ENCODE peak calls at places on chromosomes 5 and 9, in nine cellular contexts. One of them, this sample, is unnamed. For H3K36me3, the result is how much of the 10 kb centered on the place peaks cover.

GRCh38 chr5:135741040-135741439 is 93.4 kb upstream of the SLC25A48 start:
- DNase-seq in sigmoid colon: no peak
- DNase-seq in heart left ventricle: no peak
- DNase-seq in PC-9: no peak
- DNase-seq in aorta: no peak
- DNase-seq in brain microvascular endothelial cell: no peak
- DNase-seq in GM06990: no peak
- DNase-seq in naive thymus-derived CD4-positive, alpha-beta T cell: no peak
- DNase-seq in transverse colon: no peak
- DNase-seq in this sample: no peak

GRCh38 chr9:83267741-83268140 is 204.8 kb upstream of the RASEF start:
- DNase-seq in brain microvascular endothelial cell: peak
- DNase-seq in sigmoid colon: no peak
- DNase-seq in heart left ventricle: no peak
- DNase-seq in naive thymus-derived CD4-positive, alpha-beta T cell: no peak
- DNase-seq in aorta: no peak
- DNase-seq in transverse colon: no peak
- DNase-seq in PC-9: no peak
- DNase-seq in GM06990: no peak
- DNase-seq in this sample: peak

GRCh38 chr5:154878642-154879335 is 20.4 kb downstream of the CNOT8 start:
- DNase-seq in naive thymus-derived CD4-positive, alpha-beta T cell: no peak
- DNase-seq in PC-9: no peak
- DNase-seq in brain microvascular endothelial cell: no peak
- DNase-seq in aorta: no peak
- DNase-seq in transverse colon: no peak
- DNase-seq in sigmoid colon: no peak
- DNase-seq in heart left ventricle: no peak
- DNase-seq in GM06990: no peak
- DNase-seq in this sample: peak

GRCh38 chr9:123062306-123063171 is 29.1 kb downstream of the GPR21 start:
- DNase-seq in brain microvascular endothelial cell: no peak
- DNase-seq in PC-9: no peak
- DNase-seq in aorta: no peak
- DNase-seq in sigmoid colon: no peak
- DNase-seq in transverse colon: no peak
- DNase-seq in naive thymus-derived CD4-positive, alpha-beta T cell: no peak
- DNase-seq in GM06990: no peak
- DNase-seq in heart left ventricle: no peak
- DNase-seq in this sample: no peak

GRCh38 chr5:141742866-141743651 is 61.0 kb upstream of the ARAP3 start:
- DNase-seq in transverse colon: no peak
- DNase-seq in PC-9: no peak
- DNase-seq in heart left ventricle: no peak
- DNase-seq in naive thymus-derived CD4-positive, alpha-beta T cell: no peak
- DNase-seq in brain microvascular endothelial cell: peak
- DNase-seq in aorta: no peak
- DNase-seq in GM06990: peak
- DNase-seq in sigmoid colon: no peak
- DNase-seq in this sample: peak

GRCh38 chr9:127397722-127398647 is 1.0 kb downstream of the SLC2A8 start:
- DNase-seq in PC-9: no peak
- DNase-seq in transverse colon: peak
- DNase-seq in sigmoid colon: peak
- DNase-seq in brain microvascular endothelial cell: peak
- DNase-seq in heart left ventricle: peak
- DNase-seq in naive thymus-derived CD4-positive, alpha-beta T cell: no peak
- DNase-seq in aorta: peak
- DNase-seq in GM06990: peak
- DNase-seq in this sample: peak

GRCh38 chr5:32690153-32690552 is 21.0 kb upstream of the NPR3 start:
- DNase-seq in GM06990: no peak
- DNase-seq in brain microvascular endothelial cell: no peak
- DNase-seq in PC-9: no peak
- DNase-seq in heart left ventricle: no peak
- DNase-seq in sigmoid colon: no peak
- DNase-seq in naive thymus-derived CD4-positive, alpha-beta T cell: no peak
- DNase-seq in transverse colon: no peak
- DNase-seq in aorta: no peak
- DNase-seq in this sample: peak

GRCh38 chr9:98795970-98796363 is 388 bp downstream of the ANKS6 start:
- DNase-seq in heart left ventricle: no peak
- DNase-seq in transverse colon: no peak
- DNase-seq in brain microvascular endothelial cell: no peak
- DNase-seq in PC-9: no peak
- DNase-seq in sigmoid colon: no peak
- DNase-seq in naive thymus-derived CD4-positive, alpha-beta T cell: peak
- DNase-seq in aorta: peak
- DNase-seq in GM06990: peak
- DNase-seq in this sample: peak

GRCh38 chr9:4833781-4834560 is 41.2 kb downstream of the RCL1 start:
- DNase-seq in aorta: no peak
- DNase-seq in brain microvascular endothelial cell: no peak
- DNase-seq in PC-9: no peak
- DNase-seq in sigmoid colon: no peak
- DNase-seq in heart left ventricle: no peak
- DNase-seq in transverse colon: no peak
- DNase-seq in GM06990: no peak
- DNase-seq in naive thymus-derived CD4-positive, alpha-beta T cell: no peak
- DNase-seq in this sample: no peak

GRCh38 chr9:17942498-17942897 is 363.6 kb downstream of the SH3GL2 start:
- DNase-seq in PC-9: no peak
- DNase-seq in naive thymus-derived CD4-positive, alpha-beta T cell: no peak
- DNase-seq in brain microvascular endothelial cell: no peak
- DNase-seq in sigmoid colon: no peak
- DNase-seq in aorta: no peak
- DNase-seq in transverse colon: peak
- DNase-seq in GM06990: no peak
- DNase-seq in heart left ventricle: no peak
- DNase-seq in this sample: no peak

GRCh38 chr5:177386542-177386941 is 2.3 kb downstream of the SLC34A1 start:
- DNase-seq in GM06990: no peak
- DNase-seq in heart left ventricle: no peak
- DNase-seq in transverse colon: no peak
- DNase-seq in naive thymus-derived CD4-positive, alpha-beta T cell: no peak
- DNase-seq in sigmoid colon: no peak
- DNase-seq in brain microvascular endothelial cell: no peak
- DNase-seq in PC-9: no peak
- DNase-seq in aorta: no peak
- DNase-seq in this sample: no peak

GRCh38 chr9:87816041-87816440 is 66.6 kb upstream of the SPATA31E1 start:
- DNase-seq in brain microvascular endothelial cell: no peak
- DNase-seq in aorta: no peak
- DNase-seq in transverse colon: no peak
- DNase-seq in heart left ventricle: no peak
- DNase-seq in naive thymus-derived CD4-positive, alpha-beta T cell: no peak
- DNase-seq in PC-9: no peak
- DNase-seq in GM06990: no peak
- DNase-seq in sigmoid colon: no peak
- DNase-seq in this sample: no peak

GRCh38 chr9:12698293-12698692 is 5.1 kb downstream of the TYRP1 start:
- DNase-seq in transverse colon: no peak
- DNase-seq in GM06990: no peak
- DNase-seq in heart left ventricle: no peak
- DNase-seq in naive thymus-derived CD4-positive, alpha-beta T cell: no peak
- DNase-seq in PC-9: no peak
- DNase-seq in sigmoid colon: no peak
- DNase-seq in aorta: no peak
- DNase-seq in brain microvascular endothelial cell: no peak
- DNase-seq in this sample: no peak

GRCh38 chr9:115204827-115205506 is 87.0 kb upstream of the TNC start:
- DNase-seq in brain microvascular endothelial cell: peak
- DNase-seq in GM06990: no peak
- DNase-seq in transverse colon: no peak
- DNase-seq in naive thymus-derived CD4-positive, alpha-beta T cell: no peak
- DNase-seq in heart left ventricle: no peak
- DNase-seq in aorta: no peak
- DNase-seq in sigmoid colon: no peak
- DNase-seq in PC-9: peak
- DNase-seq in this sample: no peak

GRCh38 chr5:175479125-175479881 is 943 bp downstream of the SFXN1 start:
- DNase-seq in brain microvascular endothelial cell: no peak
- DNase-seq in heart left ventricle: no peak
- DNase-seq in GM06990: no peak
- DNase-seq in transverse colon: peak
- DNase-seq in naive thymus-derived CD4-positive, alpha-beta T cell: no peak
- DNase-seq in sigmoid colon: no peak
- DNase-seq in PC-9: no peak
- DNase-seq in aorta: no peak
- DNase-seq in this sample: peak

GRCh38 chr5:180079702-180080466 is 8.3 kb upstream of the RNF130 start:
- DNase-seq in GM06990: no peak
- DNase-seq in PC-9: no peak
- DNase-seq in heart left ventricle: no peak
- DNase-seq in naive thymus-derived CD4-positive, alpha-beta T cell: no peak
- DNase-seq in brain microvascular endothelial cell: no peak
- DNase-seq in transverse colon: no peak
- DNase-seq in sigmoid colon: no peak
- DNase-seq in aorta: no peak
- DNase-seq in this sample: no peak

GRCh38 chr5:31470608-31471007 is 61.3 kb downstream of the DROSHA start:
- DNase-seq in sigmoid colon: peak
- DNase-seq in GM06990: no peak
- DNase-seq in brain microvascular endothelial cell: peak
- DNase-seq in naive thymus-derived CD4-positive, alpha-beta T cell: no peak
- DNase-seq in heart left ventricle: peak
- DNase-seq in PC-9: no peak
- DNase-seq in aorta: peak
- DNase-seq in transverse colon: peak
- DNase-seq in this sample: no peak

GRCh38 chr5:37628876-37629275 is 211.0 kb downstream of the GDNF start:
- DNase-seq in PC-9: no peak
- DNase-seq in naive thymus-derived CD4-positive, alpha-beta T cell: no peak
- DNase-seq in GM06990: no peak
- DNase-seq in sigmoid colon: no peak
- DNase-seq in aorta: no peak
- DNase-seq in brain microvascular endothelial cell: no peak
- DNase-seq in heart left ventricle: no peak
- DNase-seq in transverse colon: no peak
- DNase-seq in this sample: no peak

GRCh38 chr9:128703616-128704355 is 1.5 kb downstream of the PKN3 start:
- DNase-seq in naive thymus-derived CD4-positive, alpha-beta T cell: no peak
- DNase-seq in PC-9: no peak
- DNase-seq in heart left ventricle: peak
- DNase-seq in brain microvascular endothelial cell: no peak
- DNase-seq in transverse colon: no peak
- DNase-seq in aorta: no peak
- DNase-seq in sigmoid colon: peak
- DNase-seq in GM06990: no peak
- DNase-seq in this sample: no peak

GRCh38 chr5:5374034-5374715 is 48.3 kb upstream of the ICE1 start:
- DNase-seq in sigmoid colon: no peak
- DNase-seq in aorta: no peak
- DNase-seq in brain microvascular endothelial cell: peak
- DNase-seq in PC-9: no peak
- DNase-seq in transverse colon: no peak
- DNase-seq in naive thymus-derived CD4-positive, alpha-beta T cell: no peak
- DNase-seq in heart left ventricle: peak
- DNase-seq in GM06990: no peak
- DNase-seq in this sample: no peak

GRCh38 chr5:37717613-37718431 is 122.0 kb downstream of the GDNF start:
- DNase-seq in GM06990: no peak
- DNase-seq in transverse colon: peak
- DNase-seq in aorta: no peak
- DNase-seq in brain microvascular endothelial cell: peak
- DNase-seq in PC-9: peak
- DNase-seq in naive thymus-derived CD4-positive, alpha-beta T cell: no peak
- DNase-seq in heart left ventricle: peak
- DNase-seq in sigmoid colon: peak
- DNase-seq in this sample: no peak

GRCh38 chr5:132592521-132592920 is 35.7 kb downstream of the RAD50 start:
- DNase-seq in transverse colon: no peak
- DNase-seq in PC-9: no peak
- DNase-seq in sigmoid colon: no peak
- DNase-seq in heart left ventricle: no peak
- DNase-seq in naive thymus-derived CD4-positive, alpha-beta T cell: no peak
- DNase-seq in brain microvascular endothelial cell: peak
- DNase-seq in aorta: no peak
- DNase-seq in GM06990: no peak
- DNase-seq in this sample: peak

GRCh38 chr5:173577166-173577565 is 39.3 kb downstream of the BOD1 start:
- DNase-seq in PC-9: no peak
- DNase-seq in GM06990: no peak
- DNase-seq in brain microvascular endothelial cell: no peak
- DNase-seq in sigmoid colon: no peak
- DNase-seq in aorta: no peak
- DNase-seq in transverse colon: no peak
- DNase-seq in heart left ventricle: no peak
- DNase-seq in naive thymus-derived CD4-positive, alpha-beta T cell: no peak
- DNase-seq in this sample: no peak
- H3K36me3 ChIP-seq in PC-9: under half
- H3K36me3 ChIP-seq in GM06990: under half
- H3K36me3 ChIP-seq in brain microvascular endothelial cell: under half
- H3K36me3 ChIP-seq in sigmoid colon: under half
- H3K36me3 ChIP-seq in aorta: under half
- H3K36me3 ChIP-seq in transverse colon: under half
- H3K36me3 ChIP-seq in heart left ventricle: under half
- H3K36me3 ChIP-seq in naive thymus-derived CD4-positive, alpha-beta T cell: under half
- H3K36me3 ChIP-seq in this sample: under half

DNA sequence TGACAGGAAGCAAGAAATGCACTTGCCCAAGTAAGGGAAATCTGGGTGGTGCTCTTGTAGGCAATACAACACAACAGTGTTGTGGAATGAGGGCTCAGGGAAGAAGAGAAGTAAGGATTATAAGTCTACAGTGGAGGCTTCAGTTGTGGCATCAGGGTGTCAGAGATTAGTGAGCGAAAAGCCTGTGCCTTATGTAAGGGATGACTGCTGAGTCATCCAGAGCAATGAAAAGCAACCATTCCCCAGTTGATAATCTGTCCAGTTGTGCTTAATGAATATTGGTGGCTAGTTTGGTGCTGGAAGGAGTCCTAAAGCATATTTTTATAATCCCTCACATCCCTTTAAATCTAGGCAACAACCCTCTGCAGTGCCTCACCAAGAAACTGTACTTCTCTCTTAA is 42.0 kb downstream of the FBXO38 start:
- DNase-seq in heart left ventricle: no peak
- DNase-seq in naive thymus-derived CD4-positive, alpha-beta T cell: no peak
- DNase-seq in brain microvascular endothelial cell: peak
- DNase-seq in PC-9: no peak
- DNase-seq in aorta: no peak
- DNase-seq in sigmoid colon: no peak
- DNase-seq in GM06990: no peak
- DNase-seq in transverse colon: no peak
- DNase-seq in this sample: no peak
- H3K36me3 ChIP-seq in heart left ventricle: under half
- H3K36me3 ChIP-seq in naive thymus-derived CD4-positive, alpha-beta T cell: half or more
- H3K36me3 ChIP-seq in brain microvascular endothelial cell: half or more
- H3K36me3 ChIP-seq in PC-9: under half
- H3K36me3 ChIP-seq in aorta: under half
- H3K36me3 ChIP-seq in sigmoid colon: half or more
- H3K36me3 ChIP-seq in GM06990: under half
- H3K36me3 ChIP-seq in transverse colon: half or more
- H3K36me3 ChIP-seq in this sample: under half

GRCh38 chr5:61538722-61539501 is 206.9 kb downstream of the ZSWIM6 start:
- DNase-seq in naive thymus-derived CD4-positive, alpha-beta T cell: no peak
- DNase-seq in aorta: no peak
- DNase-seq in PC-9: peak
- DNase-seq in GM06990: no peak
- DNase-seq in transverse colon: no peak
- DNase-seq in brain microvascular endothelial cell: no peak
- DNase-seq in sigmoid colon: no peak
- DNase-seq in heart left ventricle: no peak
- DNase-seq in this sample: no peak
- H3K36me3 ChIP-seq in naive thymus-derived CD4-positive, alpha-beta T cell: half or more
- H3K36me3 ChIP-seq in aorta: under half
- H3K36me3 ChIP-seq in PC-9: under half
- H3K36me3 ChIP-seq in GM06990: under half
- H3K36me3 ChIP-seq in transverse colon: half or more
- H3K36me3 ChIP-seq in brain microvascular endothelial cell: under half
- H3K36me3 ChIP-seq in sigmoid colon: half or more
- H3K36me3 ChIP-seq in heart left ventricle: under half
- H3K36me3 ChIP-seq in this sample: under half

GRCh38 chr9:137103206-137103999 is 11.1 kb downstream of the DPP7 start:
- DNase-seq in naive thymus-derived CD4-positive, alpha-beta T cell: no peak
- DNase-seq in sigmoid colon: no peak
- DNase-seq in aorta: no peak
- DNase-seq in PC-9: no peak
- DNase-seq in brain microvascular endothelial cell: no peak
- DNase-seq in transverse colon: no peak
- DNase-seq in GM06990: no peak
- DNase-seq in heart left ventricle: no peak
- DNase-seq in this sample: no peak
- H3K36me3 ChIP-seq in naive thymus-derived CD4-positive, alpha-beta T cell: half or more
- H3K36me3 ChIP-seq in sigmoid colon: half or more
- H3K36me3 ChIP-seq in aorta: under half
- H3K36me3 ChIP-seq in PC-9: under half
- H3K36me3 ChIP-seq in brain microvascular endothelial cell: half or more
- H3K36me3 ChIP-seq in transverse colon: under half
- H3K36me3 ChIP-seq in GM06990: under half
- H3K36me3 ChIP-seq in heart left ventricle: under half
- H3K36me3 ChIP-seq in this sample: under half